ENCODE peak calls at places on chromosomes 7 and 10, in five cellular contexts. X, L, M, U and E are unnamed samples.

GRCh38 chr10:73892314-73893080 is 18.1 kb upstream of the CAMK2G start:
- DNase-seq in L (no peak), X (no peak), U (peak; percentile 61), M (no peak), E (no peak)

GRCh38 chr10:133445751-133446708 is 7.7 kb upstream of the SCART1 start:
- DNase-seq in U (no peak), X (no peak), L (peak; percentile 5), M (no peak), E (no peak)

GRCh38 chr7:157006205-157006747 is 4.2 kb downstream of the MNX1 start:
- DNase-seq in M (no peak), L (no peak), X (no peak), U (no peak), E (peak; percentile 71)

GRCh38 chr7:138961159-138961558 is 20.0 kb downstream of the KIAA1549 start:
- DNase-seq in X (no peak), L (no peak), M (no peak), U (no peak), E (no peak)

GRCh38 chr7:46145412-46145811 is 224.3 kb upstream of the IGFBP3 start:
- DNase-seq in U (peak; percentile 67), X (no peak), L (peak; percentile 58), M (no peak), E (no peak)

GRCh38 chr10:108409316-108409715 is 1244.8 kb upstream of the SORCS1 start:
- DNase-seq in X (no peak), U (no peak), L (no peak), M (no peak), E (no peak)

GRCh38 chr7:155351120-155351870 is 53.6 kb downstream of the INSIG1 start:
- DNase-seq in X (no peak), M (no peak), L (no peak), U (no peak), E (no peak)

GRCh38 chr10:4283841-4284610 is 499.0 kb upstream of the KLF6 start:
- DNase-seq in L (no peak), U (peak; percentile 18), M (peak; percentile 82), X (peak; percentile 46), E (peak; percentile 90)

GRCh38 chr7:40393660-40394059 is 258.9 kb downstream of the SUGCT start:
- DNase-seq in X (no peak), M (no peak), L (no peak), U (no peak), E (no peak)

GRCh38 chr7:157576415-157576814 is 239.6 kb downstream of the DNAJB6 start:
- DNase-seq in L (no peak), U (no peak), X (no peak), M (no peak), E (no peak)

GRCh38 chr7:150955519-150956394 is 22.4 kb downstream of the KCNH2 start:
- DNase-seq in U (peak; percentile 86), L (peak; percentile 71), M (no peak), X (no peak), E (no peak)

GRCh38 chr10:52353960-52354394 is 39.9 kb downstream of the DKK1 start:
- DNase-seq in L (no peak), X (no peak), U (no peak), M (no peak), E (no peak)

GRCh38 chr7:110983822-110984456 is 107.0 kb upstream of the LRRN3 start:
- DNase-seq in M (no peak), L (no peak), U (no peak), X (no peak), E (no peak)

GRCh38 chr10:63910806-63911205 is 389.6 kb downstream of the REEP3 start:
- DNase-seq in U (no peak), X (no peak), L (no peak), M (no peak), E (no peak)

GRCh38 chr7:131897016-131897789 is 340.8 kb upstream of the PODXL start:
- DNase-seq in L (no peak), U (peak; percentile 33), X (no peak), M (no peak), E (no peak)

GRCh38 chr10:102394079-102394800 is 1.3 kb upstream of the NFKB2 start:
- DNase-seq in U (peak; percentile 96), M (peak; percentile 94), X (peak; percentile 75), L (peak; percentile 97), E (peak; percentile 96)
- TF ChIP-seq CTCF in U (no peak), M (peak; percentile 94), X (peak; percentile 91), L (no peak), E (peak; percentile 36)

GRCh38 chr10:1179346-1180070 is 123.3 kb downstream of the WDR37 start:
- DNase-seq in L (no peak), X (no peak), M (no peak), U (no peak), E (no peak)
- H3K27ac ChIP-seq in L (no peak overlapping the region), X (no peak overlapping the region), M (no peak overlapping the region), U (no peak overlapping the region), E (no peak overlapping the region)

DNA sequence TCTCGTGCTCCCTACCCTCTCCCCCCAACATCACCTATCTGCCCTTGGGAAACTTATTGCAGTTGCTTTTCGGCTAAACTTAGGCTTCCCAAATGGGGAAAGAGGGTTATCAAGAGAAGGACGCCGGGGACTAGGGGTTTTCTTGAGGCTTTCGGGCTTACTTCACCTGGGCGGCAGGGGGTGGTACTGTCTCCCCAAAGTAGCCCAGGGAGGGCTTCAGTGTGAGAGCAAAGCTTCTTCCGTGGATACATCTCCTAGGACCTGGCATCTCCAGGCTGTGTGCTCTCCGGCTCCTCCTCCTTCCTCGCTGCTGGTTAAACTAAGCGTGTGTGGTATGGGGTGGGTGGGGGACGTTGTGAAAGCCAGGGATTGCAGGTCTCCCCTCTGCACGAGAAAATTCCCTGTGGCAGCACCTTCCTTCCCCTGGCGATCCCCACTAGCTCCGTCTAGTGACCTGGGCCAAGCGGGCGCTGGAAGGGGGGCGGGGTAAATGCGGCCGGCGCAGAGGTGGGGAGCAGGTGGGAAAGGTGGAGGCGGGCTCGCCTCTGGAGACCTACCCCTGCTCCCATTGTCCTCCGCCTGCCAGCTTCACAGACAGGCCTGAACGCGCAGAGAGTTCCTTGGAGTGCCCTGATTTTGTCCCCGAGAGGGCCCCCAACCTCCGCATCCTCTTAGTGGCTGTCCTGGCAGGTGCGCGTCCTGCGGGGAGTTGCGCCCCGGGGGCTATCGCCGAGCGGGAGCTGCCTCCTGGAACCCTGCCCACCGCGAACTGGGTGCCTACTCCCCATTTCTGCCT is 1.2 kb downstream of the PLXDC2 start:
- DNase-seq in M (peak; percentile 54), X (no peak), U (peak; percentile 47), L (peak; percentile 54), E (no peak)
- H3K4me3 ChIP-seq in M (peak overlapping the region; percentile 69), X (peak overlapping the region; percentile 98), U (peak overlapping the region; percentile 83), L (peak overlapping the region; percentile 84), E (peak overlapping the region; percentile 98)

DNA sequence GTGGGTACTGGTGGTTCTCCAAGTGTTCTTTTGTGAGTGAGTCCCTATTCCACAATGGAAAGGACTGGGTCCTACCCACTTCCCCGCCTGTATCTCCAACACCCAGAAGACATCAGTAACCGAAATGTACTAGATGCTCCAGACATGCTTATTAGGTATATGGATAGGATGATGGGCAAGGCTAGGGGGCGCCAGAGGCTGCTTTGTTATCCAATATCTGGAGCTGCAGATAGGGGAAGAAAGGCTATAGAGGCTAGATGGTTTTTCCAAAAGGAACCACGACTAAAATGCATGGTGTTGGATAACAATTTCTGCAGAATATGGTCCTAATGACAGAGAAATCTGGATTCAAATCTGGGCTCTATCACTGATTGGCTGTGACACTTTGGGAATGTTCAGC is 56.2 kb upstream of the TM9SF3 start:
- DNase-seq in U (peak; percentile 76), M (peak; percentile 79), L (peak; percentile 55), X (peak; percentile 21), E (no peak)
- TF ChIP-seq CTCF in U (peak; percentile 37), M (peak; percentile 27), L (peak; percentile 25), X (no peak), E (no peak)

GRCh38 chr7:148335790-148336189 is 254.8 kb upstream of the C7orf33 start:
- DNase-seq in X (no peak), U (no peak), L (no peak), M (no peak), E (no peak)
- H3K27ac ChIP-seq in X (no peak overlapping the region), U (no peak overlapping the region), L (peak overlapping the region; percentile 65), M (no peak overlapping the region), E (no peak overlapping the region)